ENCODE peak calls at places on chromosomes 3 and 15, in five cellular contexts. F is effector CD4-positive, alpha-beta T cell; V is SJCRH30; P is AG10803; L is NCI-H524 treated with DMSO at 0.1 percent for 48 hours. N is an unnamed sample.

GRCh38 chr3:53730565-53730964 is 115.7 kb downstream of the CHDH start:
- DNase-seq in F (no peak), V (peak; percentile 38), P (peak; percentile 15), L (no peak), N (no peak)

GRCh38 chr15:77862651-77863104 is 214.8 kb downstream of the TBC1D2B start:
- DNase-seq in F (no peak), V (no peak), P (no peak), L (no peak), N (no peak)

GRCh38 chr15:31262143-31262530 is 64.5 kb upstream of the KLF13 start:
- DNase-seq in F (no peak), V (no peak), P (no peak), L (no peak), N (no peak)

GRCh38 chr3:117846238-117846637 is 1136.7 kb downstream of the TUSC7 start:
- DNase-seq in F (no peak), V (no peak), P (no peak), L (no peak), N (no peak)

GRCh38 chr3:143627336-143627735 is 220.9 kb downstream of the SLC9A9 start:
- DNase-seq in F (no peak), V (no peak), P (peak; percentile 29), L (no peak), N (no peak)

GRCh38 chr3:5646030-5646368 is 458.5 kb downstream of the EDEM1 start:
- DNase-seq in F (no peak), V (no peak), P (no peak), L (no peak), N (no peak)

GRCh38 chr3:190492966-190493365 is 20.9 kb upstream of the IL1RAP start:
- DNase-seq in F (no peak), V (no peak), P (no peak), L (peak; percentile 26), N (no peak)

GRCh38 chr3:14534379-14535191 is 5.6 kb downstream of the GRIP2 start:
- DNase-seq in F (no peak), V (no peak), P (no peak), L (no peak), N (no peak)

GRCh38 chr3:152556731-152557254 is 278.1 kb upstream of the P2RY1 start:
- DNase-seq in F (no peak), V (no peak), P (peak; percentile 30), L (no peak), N (peak; percentile 36)

GRCh38 chr15:40838756-40839155 is 5.1 kb upstream of the SPINT1 start:
- DNase-seq in F (no peak), V (no peak), P (peak; percentile 72), L (no peak), N (no peak)

GRCh38 chr3:186467969-186468368 is 76.2 kb downstream of the CRYGS start:
- DNase-seq in F (no peak), V (no peak), P (no peak), L (no peak), N (no peak)

GRCh38 chr3:151599103-151599672 is 134.5 kb upstream of the AADACL2 start:
- DNase-seq in F (no peak), V (no peak), P (no peak), L (no peak), N (no peak)

GRCh38 chr3:44995142-44995770 is 19.2 kb downstream of the EXOSC7 start:
- DNase-seq in F (no peak), V (peak; percentile 72), P (peak; percentile 80), L (no peak), N (peak; percentile 83)

GRCh38 chr3:12239301-12239700 is 49.6 kb upstream of the PPARG start:
- DNase-seq in F (no peak), V (no peak), P (peak; percentile 20), L (no peak), N (no peak)

N was measured in endothelial cell of umbilical vein.